ENCODE peak calls at places on chromosomes 11 and 22, in ten cellular contexts. J is sigmoid colon, Z is HS-5, T is fibroblast of mammary gland, L is IMR-90, Q is thoracic aorta, P is GM10248, O is A549, U is NCI-H1436, Y is COLO829. R is an unnamed sample.

GRCh38 chr22:26428515-26429457 is at the start of gene ASPHD2:
- DNase-seq in J (peak), Z (peak), T (peak), L (peak), Q (no peak), P (peak), O (peak), U (peak), Y (peak), R (peak)

GRCh38 chr11:57482782-57483569 is 22.6 kb downstream of the RTN4RL2 start:
- DNase-seq in J (no peak), Z (no peak), T (peak), L (peak), Q (no peak), P (peak), O (peak), U (peak), Y (peak), R (peak)

GRCh38 chr11:62324738-62325556 is 12.3 kb upstream of the ASRGL1 start:
- DNase-seq in J (no peak), Z (no peak), T (peak), L (peak), Q (no peak), P (peak), O (peak), U (no peak), Y (no peak), R (peak)

GRCh38 chr11:76664578-76665061 is 5.9 kb downstream of the LRRC32 start:
- DNase-seq in J (peak), Z (no peak), T (no peak), L (no peak), Q (no peak), P (no peak), O (no peak), U (no peak), Y (no peak), R (peak)

GRCh38 chr11:69274531-69275016 is 19.4 kb upstream of the MYEOV start:
- DNase-seq in J (no peak), Z (no peak), T (no peak), L (no peak), Q (no peak), P (no peak), O (no peak), U (peak), Y (no peak), R (no peak)

GRCh38 chr11:65498042-65498726 is 661 bp upstream of the MALAT1 start:
- DNase-seq in J (peak), Z (no peak), T (peak), L (peak), Q (no peak), P (peak), O (no peak), U (peak), Y (no peak), R (no peak)

GRCh38 chr11:28619870-28620540 is 511.8 kb downstream of the METTL15 start:
- DNase-seq in J (no peak), Z (peak), T (peak), L (peak), Q (no peak), P (no peak), O (peak), U (no peak), Y (peak), R (no peak)

GRCh38 chr22:20022231-20023069 is 1.5 kb downstream of the TANGO2 start:
- DNase-seq in J (peak), Z (no peak), T (no peak), L (no peak), Q (no peak), P (no peak), O (no peak), U (no peak), Y (no peak), R (no peak)

GRCh38 chr22:23065069-23065451 is 5.3 kb upstream of the GNAZ start:
- DNase-seq in J (no peak), Z (no peak), T (no peak), L (no peak), Q (no peak), P (no peak), O (no peak), U (peak), Y (no peak), R (no peak)

GRCh38 chr11:61969838-61970452 is 2.5 kb upstream of the FTH1 start:
- DNase-seq in J (no peak), Z (peak), T (peak), L (peak), Q (no peak), P (no peak), O (no peak), U (no peak), Y (no peak), R (no peak)

GRCh38 chr11:113806403-113806802 is 26.8 kb downstream of the CLDN25 start:
- DNase-seq in J (no peak), Z (no peak), T (peak), L (peak), Q (no peak), P (peak), O (peak), U (no peak), Y (peak), R (peak)

GRCh38 chr11:62830904-62831519 is 839 bp downstream of the STX5 start:
- DNase-seq in J (peak), Z (no peak), T (no peak), L (no peak), Q (no peak), P (peak), O (no peak), U (peak), Y (no peak), R (peak)

R was measured in GM13976.